ENCODE peak calls at places on chromosomes 12 and 14, in nine cellular contexts. G, L, M, T, K, H, S, V and B are unnamed samples.

GRCh38 chr12:108282676-108283075 is 56.4 kb downstream of the CMKLR1 start:
- DNase-seq in G (no peak), L (no peak), M (no peak), T (no peak), K (no peak), H (no peak), S (no peak), V (no peak), B (no peak)

GRCh38 chr14:93306844-93307243 is 26.0 kb downstream of the BTBD7 start:
- DNase-seq in G (no peak), L (no peak), M (no peak), T (no peak), K (no peak), H (no peak), S (no peak), V (no peak), B (no peak)

GRCh38 chr12:132393245-132393795 is 63.9 kb upstream of the GALNT9 start:
- DNase-seq in G (no peak), L (peak; percentile 52), M (peak; percentile 97), T (peak; percentile 71), K (no peak), H (no peak), S (no peak), V (no peak), B (peak; percentile 93)

GRCh38 chr12:1473418-1473817 is 121.0 kb downstream of the FBXL14 start:
- DNase-seq in G (no peak), L (no peak), M (no peak), T (peak; percentile 61), K (no peak), H (no peak), S (no peak), V (peak; percentile 51), B (no peak)

GRCh38 chr14:24384169-24384568 is 14.6 kb upstream of the NYNRIN start:
- DNase-seq in G (no peak), L (no peak), M (no peak), T (no peak), K (no peak), H (no peak), S (no peak), V (no peak), B (no peak)

GRCh38 chr12:116465892-116466291 is 93.3 kb upstream of the MAP1LC3B2 start:
- DNase-seq in G (no peak), L (no peak), M (no peak), T (no peak), K (no peak), H (no peak), S (no peak), V (no peak), B (no peak)

GRCh38 chr12:10957741-10958140 is 18.7 kb upstream of the TAS2R14 start:
- DNase-seq in G (no peak), L (no peak), M (no peak), T (no peak), K (no peak), H (no peak), S (no peak), V (no peak), B (no peak)

GRCh38 chr14:76997257-76997970 is 31.1 kb downstream of the IRF2BPL start:
- DNase-seq in G (no peak), L (peak; percentile 62), M (no peak), T (peak; percentile 42), K (no peak), H (no peak), S (no peak), V (no peak), B (no peak)

GRCh38 chr14:67728258-67728657 is 26.6 kb downstream of the RDH12 start:
- DNase-seq in G (no peak), L (no peak), M (no peak), T (no peak), K (no peak), H (no peak), S (no peak), V (no peak), B (no peak)

GRCh38 chr12:121713257-121714155 is 954 bp downstream of the TMEM120B start:
- DNase-seq in G (no peak), L (no peak), M (no peak), T (no peak), K (no peak), H (no peak), S (no peak), V (peak; percentile 36), B (no peak)

GRCh38 chr14:72451081-72451972 is 442.6 kb downstream of the DPF3 start:
- DNase-seq in G (no peak), L (no peak), M (no peak), T (no peak), K (no peak), H (peak; percentile 29), S (no peak), V (peak; percentile 65), B (no peak)